ENCODE peak calls at places on chromosomes 2 and 18, in ten cellular contexts. One of them, this sample, is unnamed.

GRCh38 chr2:12910431-12910830 is 193.7 kb downstream of the TRIB2 start:
- DNase-seq in WTC11: no peak
- DNase-seq in left ventricle myocardium inferior: no peak
- DNase-seq in Calu3: no peak
- DNase-seq in gastrocnemius medialis: no peak
- DNase-seq in cardiac muscle cell: no peak
- DNase-seq in tibial nerve: no peak
- DNase-seq in AG04450: no peak
- DNase-seq in brain microvascular endothelial cell: no peak
- DNase-seq in upper lobe of right lung: no peak
- DNase-seq in this sample: no peak

GRCh38 chr18:32389868-32390267 is 80.8 kb downstream of the GAREM1 start:
- DNase-seq in WTC11: no peak
- DNase-seq in left ventricle myocardium inferior: peak; percentile 69
- DNase-seq in Calu3: peak; percentile 75
- DNase-seq in gastrocnemius medialis: no peak
- DNase-seq in cardiac muscle cell: no peak
- DNase-seq in tibial nerve: no peak
- DNase-seq in AG04450: no peak
- DNase-seq in brain microvascular endothelial cell: no peak
- DNase-seq in upper lobe of right lung: peak; percentile 82
- DNase-seq in this sample: no peak

GRCh38 chr2:165844216-165844615 is 50.2 kb upstream of the GALNT3 start:
- DNase-seq in WTC11: no peak
- DNase-seq in left ventricle myocardium inferior: no peak
- DNase-seq in Calu3: no peak
- DNase-seq in gastrocnemius medialis: no peak
- DNase-seq in cardiac muscle cell: no peak
- DNase-seq in tibial nerve: no peak
- DNase-seq in AG04450: no peak
- DNase-seq in brain microvascular endothelial cell: no peak
- DNase-seq in upper lobe of right lung: no peak
- DNase-seq in this sample: no peak

GRCh38 chr2:169732583-169733358 is 861 bp upstream of the KLHL23 start:
- DNase-seq in WTC11: no peak
- DNase-seq in left ventricle myocardium inferior: no peak
- DNase-seq in Calu3: no peak
- DNase-seq in gastrocnemius medialis: no peak
- DNase-seq in cardiac muscle cell: no peak
- DNase-seq in tibial nerve: no peak
- DNase-seq in AG04450: no peak
- DNase-seq in brain microvascular endothelial cell: no peak
- DNase-seq in upper lobe of right lung: no peak
- DNase-seq in this sample: no peak

GRCh38 chr2:179692610-179693009 is 168.8 kb downstream of the ZNF385B start:
- DNase-seq in WTC11: no peak
- DNase-seq in left ventricle myocardium inferior: no peak
- DNase-seq in Calu3: no peak
- DNase-seq in gastrocnemius medialis: no peak
- DNase-seq in cardiac muscle cell: no peak
- DNase-seq in tibial nerve: no peak
- DNase-seq in AG04450: no peak
- DNase-seq in brain microvascular endothelial cell: no peak
- DNase-seq in upper lobe of right lung: no peak
- DNase-seq in this sample: no peak

GRCh38 chr18:2442726-2443275 is 128.5 kb downstream of the METTL4 start:
- DNase-seq in WTC11: no peak
- DNase-seq in left ventricle myocardium inferior: no peak
- DNase-seq in Calu3: peak; percentile 23
- DNase-seq in gastrocnemius medialis: no peak
- DNase-seq in cardiac muscle cell: no peak
- DNase-seq in tibial nerve: no peak
- DNase-seq in AG04450: no peak
- DNase-seq in brain microvascular endothelial cell: no peak
- DNase-seq in upper lobe of right lung: no peak
- DNase-seq in this sample: no peak

GRCh38 chr2:128292599-128293425 is 25.9 kb downstream of the HS6ST1 start:
- DNase-seq in WTC11: no peak
- DNase-seq in left ventricle myocardium inferior: no peak
- DNase-seq in Calu3: no peak
- DNase-seq in gastrocnemius medialis: peak; percentile 25
- DNase-seq in cardiac muscle cell: no peak
- DNase-seq in tibial nerve: no peak
- DNase-seq in AG04450: no peak
- DNase-seq in brain microvascular endothelial cell: no peak
- DNase-seq in upper lobe of right lung: no peak
- DNase-seq in this sample: no peak

GRCh38 chr2:66559672-66560071 is 124.7 kb downstream of the MEIS1 start:
- DNase-seq in WTC11: no peak
- DNase-seq in left ventricle myocardium inferior: no peak
- DNase-seq in Calu3: no peak
- DNase-seq in gastrocnemius medialis: no peak
- DNase-seq in cardiac muscle cell: no peak
- DNase-seq in tibial nerve: no peak
- DNase-seq in AG04450: no peak
- DNase-seq in brain microvascular endothelial cell: no peak
- DNase-seq in upper lobe of right lung: no peak
- DNase-seq in this sample: no peak

GRCh38 chr2:228602277-228602676 is 420.8 kb upstream of the SPHKAP start:
- DNase-seq in WTC11: no peak
- DNase-seq in left ventricle myocardium inferior: no peak
- DNase-seq in Calu3: no peak
- DNase-seq in gastrocnemius medialis: no peak
- DNase-seq in cardiac muscle cell: no peak
- DNase-seq in tibial nerve: no peak
- DNase-seq in AG04450: no peak
- DNase-seq in brain microvascular endothelial cell: no peak
- DNase-seq in upper lobe of right lung: no peak
- DNase-seq in this sample: no peak

GRCh38 chr2:48428449-48428848 is 101.5 kb upstream of the STON1 start:
- DNase-seq in WTC11: no peak
- DNase-seq in left ventricle myocardium inferior: no peak
- DNase-seq in Calu3: no peak
- DNase-seq in gastrocnemius medialis: no peak
- DNase-seq in cardiac muscle cell: no peak
- DNase-seq in tibial nerve: no peak
- DNase-seq in AG04450: no peak
- DNase-seq in brain microvascular endothelial cell: no peak
- DNase-seq in upper lobe of right lung: no peak
- DNase-seq in this sample: no peak
- TF ChIP-seq CTCF in WTC11: no peak
- TF ChIP-seq CTCF in left ventricle myocardium inferior: no peak
- TF ChIP-seq CTCF in Calu3: no peak
- TF ChIP-seq CTCF in gastrocnemius medialis: no peak
- TF ChIP-seq CTCF in cardiac muscle cell: no peak
- TF ChIP-seq CTCF in tibial nerve: no peak
- TF ChIP-seq CTCF in AG04450: no peak
- TF ChIP-seq CTCF in brain microvascular endothelial cell: no peak
- TF ChIP-seq CTCF in upper lobe of right lung: no peak
- TF ChIP-seq CTCF in this sample: no peak

GRCh38 chr18:24446953-24447537 is 13.4 kb upstream of the HRH4 start:
- DNase-seq in WTC11: no peak
- DNase-seq in left ventricle myocardium inferior: no peak
- DNase-seq in Calu3: no peak
- DNase-seq in gastrocnemius medialis: no peak
- DNase-seq in cardiac muscle cell: no peak
- DNase-seq in tibial nerve: no peak
- DNase-seq in AG04450: no peak
- DNase-seq in brain microvascular endothelial cell: no peak
- DNase-seq in upper lobe of right lung: no peak
- DNase-seq in this sample: no peak
- TF ChIP-seq CTCF in WTC11: no peak
- TF ChIP-seq CTCF in left ventricle myocardium inferior: peak; percentile 33
- TF ChIP-seq CTCF in Calu3: no peak
- TF ChIP-seq CTCF in gastrocnemius medialis: no peak
- TF ChIP-seq CTCF in cardiac muscle cell: peak; percentile 13
- TF ChIP-seq CTCF in tibial nerve: no peak
- TF ChIP-seq CTCF in AG04450: peak; percentile 22
- TF ChIP-seq CTCF in brain microvascular endothelial cell: peak; percentile 32
- TF ChIP-seq CTCF in upper lobe of right lung: no peak
- TF ChIP-seq CTCF in this sample: no peak

GRCh38 chr2:231612199-231613053 is 19.8 kb downstream of the TEX44 start:
- DNase-seq in WTC11: peak; percentile 96
- DNase-seq in left ventricle myocardium inferior: peak; percentile 92
- DNase-seq in Calu3: peak; percentile 95
- DNase-seq in gastrocnemius medialis: peak; percentile 79
- DNase-seq in cardiac muscle cell: peak; percentile 84
- DNase-seq in tibial nerve: peak; percentile 96
- DNase-seq in AG04450: peak; percentile 84
- DNase-seq in brain microvascular endothelial cell: peak; percentile 89
- DNase-seq in upper lobe of right lung: peak; percentile 96
- DNase-seq in this sample: peak; percentile 94

GRCh38 chr2:231613655-231614558 is 21.2 kb downstream of the TEX44 start:
- DNase-seq in WTC11: peak; percentile 91
- DNase-seq in left ventricle myocardium inferior: peak; percentile 91
- DNase-seq in Calu3: peak; percentile 90
- DNase-seq in gastrocnemius medialis: peak; percentile 65
- DNase-seq in cardiac muscle cell: peak; percentile 84
- DNase-seq in tibial nerve: peak; percentile 76
- DNase-seq in AG04450: peak; percentile 38
- DNase-seq in brain microvascular endothelial cell: peak; percentile 58
- DNase-seq in upper lobe of right lung: peak; percentile 90
- DNase-seq in this sample: peak; percentile 65

GRCh38 chr2:231614559-231615057 is 21.9 kb downstream of the TEX44 start:
- DNase-seq in WTC11: no peak
- DNase-seq in left ventricle myocardium inferior: peak; percentile 69
- DNase-seq in Calu3: no peak
- DNase-seq in gastrocnemius medialis: no peak
- DNase-seq in cardiac muscle cell: no peak
- DNase-seq in tibial nerve: no peak
- DNase-seq in AG04450: no peak
- DNase-seq in brain microvascular endothelial cell: no peak
- DNase-seq in upper lobe of right lung: peak; percentile 77
- DNase-seq in this sample: no peak

GRCh38 chr2:231613054-231613654 is 20.5 kb downstream of the TEX44 start:
- DNase-seq in WTC11: no peak
- DNase-seq in left ventricle myocardium inferior: peak; percentile 31
- DNase-seq in Calu3: no peak
- DNase-seq in gastrocnemius medialis: no peak
- DNase-seq in cardiac muscle cell: no peak
- DNase-seq in tibial nerve: peak; percentile 37
- DNase-seq in AG04450: no peak
- DNase-seq in brain microvascular endothelial cell: no peak
- DNase-seq in upper lobe of right lung: peak; percentile 70
- DNase-seq in this sample: no peak

DNA sequence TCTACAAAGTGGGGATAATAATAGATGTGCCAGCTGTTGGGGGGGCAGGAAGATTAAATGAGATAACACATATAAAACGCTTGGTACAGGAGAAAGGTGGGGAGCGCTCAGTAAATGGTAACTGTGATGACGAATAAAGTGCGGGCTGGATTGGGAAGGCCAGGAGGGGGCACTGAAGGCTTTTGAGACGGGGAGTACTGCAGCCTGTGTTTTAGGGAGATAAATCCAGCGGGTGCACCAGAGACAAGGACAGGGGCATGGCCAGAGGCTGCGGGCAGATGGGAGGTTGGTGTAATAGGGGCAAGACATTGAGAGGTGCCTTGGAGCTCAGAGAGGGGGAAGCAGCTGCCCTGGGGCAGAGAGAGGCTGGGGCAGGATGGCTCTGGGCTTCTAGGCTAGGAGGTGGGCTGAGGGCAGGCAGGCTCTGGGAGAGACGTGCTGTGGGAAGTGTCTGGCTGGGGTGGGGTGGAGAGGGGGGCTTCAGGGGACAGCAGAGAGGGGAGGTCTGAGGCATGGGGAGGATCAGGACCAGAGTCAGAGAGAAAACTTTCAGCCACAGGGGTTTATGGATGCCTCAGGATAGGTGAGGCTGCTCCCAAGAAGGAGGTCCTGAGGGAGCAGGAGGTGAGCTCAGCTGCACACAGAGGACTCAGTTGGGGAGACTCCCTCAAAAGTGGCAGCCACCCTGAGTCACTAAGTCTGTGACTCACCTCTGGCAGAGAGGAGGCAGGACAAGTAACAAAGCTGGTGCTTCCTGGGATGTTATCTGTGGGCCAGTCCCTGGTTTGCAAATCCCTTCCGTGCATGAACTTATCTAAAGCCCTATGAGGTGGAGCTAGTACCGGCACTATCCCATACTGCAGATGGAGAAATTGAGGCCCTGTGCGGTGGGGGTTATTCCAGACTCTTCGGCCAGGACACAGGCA is 18.9 kb downstream of the TEX44 start:
- DNase-seq in WTC11: peak; percentile 63
- DNase-seq in left ventricle myocardium inferior: no peak
- DNase-seq in Calu3: peak; percentile 74
- DNase-seq in gastrocnemius medialis: no peak
- DNase-seq in cardiac muscle cell: peak; percentile 53
- DNase-seq in tibial nerve: no peak
- DNase-seq in AG04450: no peak
- DNase-seq in brain microvascular endothelial cell: no peak
- DNase-seq in upper lobe of right lung: no peak
- DNase-seq in this sample: no peak
- TF ChIP-seq CTCF in WTC11: no peak
- TF ChIP-seq CTCF in left ventricle myocardium inferior: peak; percentile 46
- TF ChIP-seq CTCF in Calu3: no peak
- TF ChIP-seq CTCF in gastrocnemius medialis: peak; percentile 14
- TF ChIP-seq CTCF in cardiac muscle cell: peak; percentile 26
- TF ChIP-seq CTCF in tibial nerve: no peak
- TF ChIP-seq CTCF in AG04450: peak; percentile 52
- TF ChIP-seq CTCF in brain microvascular endothelial cell: peak; percentile 60
- TF ChIP-seq CTCF in upper lobe of right lung: no peak
- TF ChIP-seq CTCF in this sample: no peak

GRCh38 chr2:100247256-100248043 is 74.9 kb downstream of the LONRF2 start:
- DNase-seq in WTC11: no peak
- DNase-seq in left ventricle myocardium inferior: no peak
- DNase-seq in Calu3: no peak
- DNase-seq in gastrocnemius medialis: no peak
- DNase-seq in cardiac muscle cell: no peak
- DNase-seq in tibial nerve: no peak
- DNase-seq in AG04450: no peak
- DNase-seq in brain microvascular endothelial cell: no peak
- DNase-seq in upper lobe of right lung: no peak
- DNase-seq in this sample: no peak

GRCh38 chr2:100245681-100246080 is 76.6 kb downstream of the LONRF2 start:
- DNase-seq in WTC11: no peak
- DNase-seq in left ventricle myocardium inferior: no peak
- DNase-seq in Calu3: no peak
- DNase-seq in gastrocnemius medialis: no peak
- DNase-seq in cardiac muscle cell: no peak
- DNase-seq in tibial nerve: no peak
- DNase-seq in AG04450: no peak
- DNase-seq in brain microvascular endothelial cell: no peak
- DNase-seq in upper lobe of right lung: no peak
- DNase-seq in this sample: no peak

GRCh38 chr2:100244881-100245605 is 77.3 kb downstream of the LONRF2 start:
- DNase-seq in WTC11: no peak
- DNase-seq in left ventricle myocardium inferior: no peak
- DNase-seq in Calu3: no peak
- DNase-seq in gastrocnemius medialis: no peak
- DNase-seq in cardiac muscle cell: no peak
- DNase-seq in tibial nerve: no peak
- DNase-seq in AG04450: no peak
- DNase-seq in brain microvascular endothelial cell: peak; percentile 55
- DNase-seq in upper lobe of right lung: no peak
- DNase-seq in this sample: no peak

GRCh38 chr2:100248044-100248330 is 74.3 kb downstream of the LONRF2 start:
- DNase-seq in WTC11: no peak
- DNase-seq in left ventricle myocardium inferior: no peak
- DNase-seq in Calu3: no peak
- DNase-seq in gastrocnemius medialis: no peak
- DNase-seq in cardiac muscle cell: no peak
- DNase-seq in tibial nerve: no peak
- DNase-seq in AG04450: no peak
- DNase-seq in brain microvascular endothelial cell: no peak
- DNase-seq in upper lobe of right lung: no peak
- DNase-seq in this sample: no peak

GRCh38 chr2:100246163-100247145 is 75.8 kb downstream of the LONRF2 start:
- DNase-seq in WTC11: peak; percentile 29
- DNase-seq in left ventricle myocardium inferior: no peak
- DNase-seq in Calu3: peak; percentile 22
- DNase-seq in gastrocnemius medialis: no peak
- DNase-seq in cardiac muscle cell: no peak
- DNase-seq in tibial nerve: no peak
- DNase-seq in AG04450: no peak
- DNase-seq in brain microvascular endothelial cell: no peak
- DNase-seq in upper lobe of right lung: no peak
- DNase-seq in this sample: no peak
- TF ChIP-seq CTCF in WTC11: peak; percentile 57
- TF ChIP-seq CTCF in left ventricle myocardium inferior: peak; percentile 43
- TF ChIP-seq CTCF in Calu3: no peak
- TF ChIP-seq CTCF in gastrocnemius medialis: no peak
- TF ChIP-seq CTCF in cardiac muscle cell: peak; percentile 41
- TF ChIP-seq CTCF in tibial nerve: peak; percentile 34
- TF ChIP-seq CTCF in AG04450: peak; percentile 45
- TF ChIP-seq CTCF in brain microvascular endothelial cell: peak; percentile 62
- TF ChIP-seq CTCF in upper lobe of right lung: peak; percentile 48
- TF ChIP-seq CTCF in this sample: peak; percentile 77